ENCODE peak calls at places on chromosomes 2 and 18, in four cellular contexts. W is tibial artery, A is adrenal gland, J is mammary epithelial cell. S is an unnamed sample. For H3K4me1, the result is how much of the 10 kb centered on the place peaks cover.

GRCh38 chr2:8679827-8680731 is 1.8 kb upstream of the ID2 start:
- DNase-seq in W (peak), A (peak), J (no peak), S (no peak)

GRCh38 chr2:80238692-80239469 is 65.7 kb downstream of the LRRTM1 start:
- DNase-seq in W (no peak), A (peak), J (no peak), S (no peak)

GRCh38 chr18:54852780-54853675 is 24.8 kb downstream of the RAB27B start:
- DNase-seq in W (no peak), A (no peak), J (no peak), S (no peak)

GRCh38 chr2:134401789-134402188 is 147.9 kb downstream of the MGAT5 start:
- DNase-seq in W (peak), A (no peak), J (no peak), S (no peak)

GRCh38 chr18:22504665-22505064 is 87.0 kb upstream of the CTAGE1 start:
- DNase-seq in W (no peak), A (no peak), J (peak), S (peak)

GRCh38 chr2:40161986-40162385 is 289.9 kb downstream of the SLC8A1 start:
- DNase-seq in W (no peak), A (no peak), J (no peak), S (no peak)

GRCh38 chr2:194003911-194004310 is 1653.1 kb upstream of the SLC39A10 start:
- DNase-seq in W (no peak), A (no peak), J (peak), S (peak)

GRCh38 chr2:96506016-96506906 is 1.1 kb upstream of the NEURL3 start:
- DNase-seq in W (no peak), A (no peak), J (no peak), S (no peak)

GRCh38 chr2:74328573-74328972 is 14.6 kb downstream of the SLC4A5 start:
- DNase-seq in W (no peak), A (no peak), J (no peak), S (no peak)

GRCh38 chr2:152874955-152875354 is 156.5 kb downstream of the ARL6IP6 start:
- DNase-seq in W (no peak), A (no peak), J (peak), S (peak)

GRCh38 chr18:59021500-59021899 is 118.2 kb upstream of the SEC11C start:
- DNase-seq in W (no peak), A (peak), J (no peak), S (no peak)

GRCh38 chr18:22829781-22830180 is 103.3 kb upstream of the RBBP8 start:
- DNase-seq in W (no peak), A (no peak), J (peak), S (no peak)

GRCh38 chr2:222760301-222760897 is 88.9 kb downstream of the MOGAT1 start:
- DNase-seq in W (no peak), A (no peak), J (no peak), S (no peak)

GRCh38 chr2:112670521-112671022 is 24.8 kb downstream of the SLC20A1 start:
- DNase-seq in W (no peak), A (no peak), J (no peak), S (no peak)

GRCh38 chr2:170887496-170888265 is 41.4 kb upstream of the GORASP2 start:
- DNase-seq in W (no peak), A (no peak), J (no peak), S (no peak)

GRCh38 chr2:106847366-106847765 is 38.6 kb downstream of the ST6GAL2 start:
- DNase-seq in W (no peak), A (no peak), J (no peak), S (no peak)

GRCh38 chr2:152434395-152435182 is 99.6 kb downstream of the FMNL2 start:
- DNase-seq in W (no peak), A (no peak), J (no peak), S (no peak)

GRCh38 chr2:60313470-60314172 is 239.8 kb downstream of the BCL11A start:
- DNase-seq in W (no peak), A (no peak), J (no peak), S (no peak)

GRCh38 chr2:129277611-129278010 is 701.9 kb upstream of the RAB6C start:
- DNase-seq in W (no peak), A (no peak), J (no peak), S (peak)

GRCh38 chr18:46883180-46883579 is 34.1 kb downstream of the PIAS2 start:
- DNase-seq in W (no peak), A (no peak), J (no peak), S (no peak)

GRCh38 chr2:187299122-187299906 is 148.7 kb downstream of the CALCRL start:
- DNase-seq in W (no peak), A (no peak), J (no peak), S (no peak)

GRCh38 chr18:58363767-58364540 is 264.9 kb downstream of the ALPK2 start:
- DNase-seq in W (no peak), A (no peak), J (peak), S (peak)

GRCh38 chr2:109644571-109645275 is 30.6 kb downstream of the SOWAHC start:
- DNase-seq in W (no peak), A (no peak), J (no peak), S (no peak)

GRCh38 chr2:32235315-32235714 is 29.4 kb downstream of the NLRC4 start:
- DNase-seq in W (no peak), A (no peak), J (peak), S (peak)

GRCh38 chr2:65349863-65350262 is 82.5 kb downstream of the SPRED2 start:
- DNase-seq in W (peak), A (no peak), J (peak), S (peak)

GRCh38 chr2:216927163-216927562 is 67.3 kb upstream of the TNP1 start:
- DNase-seq in W (no peak), A (no peak), J (no peak), S (no peak)

GRCh38 chr2:130726614-130727180 is 2.2 kb upstream of the GPR148 start:
- DNase-seq in W (no peak), A (no peak), J (no peak), S (no peak)

GRCh38 chr2:238894950-238895298 is 47.0 kb downstream of the TWIST2 start:
- DNase-seq in W (no peak), A (no peak), J (no peak), S (no peak)

GRCh38 chr2:230000118-230000841 is 68.4 kb downstream of the SLC16A14 start:
- DNase-seq in W (no peak), A (no peak), J (no peak), S (no peak)

GRCh38 chr2:37593694-37594093 is 77.7 kb downstream of the CDC42EP3 start:
- DNase-seq in W (no peak), A (no peak), J (no peak), S (no peak)

GRCh38 chr2:240626531-240627300 is 1.4 kb downstream of the GPR35 start:
- DNase-seq in W (peak), A (no peak), J (no peak), S (no peak)

DNA sequence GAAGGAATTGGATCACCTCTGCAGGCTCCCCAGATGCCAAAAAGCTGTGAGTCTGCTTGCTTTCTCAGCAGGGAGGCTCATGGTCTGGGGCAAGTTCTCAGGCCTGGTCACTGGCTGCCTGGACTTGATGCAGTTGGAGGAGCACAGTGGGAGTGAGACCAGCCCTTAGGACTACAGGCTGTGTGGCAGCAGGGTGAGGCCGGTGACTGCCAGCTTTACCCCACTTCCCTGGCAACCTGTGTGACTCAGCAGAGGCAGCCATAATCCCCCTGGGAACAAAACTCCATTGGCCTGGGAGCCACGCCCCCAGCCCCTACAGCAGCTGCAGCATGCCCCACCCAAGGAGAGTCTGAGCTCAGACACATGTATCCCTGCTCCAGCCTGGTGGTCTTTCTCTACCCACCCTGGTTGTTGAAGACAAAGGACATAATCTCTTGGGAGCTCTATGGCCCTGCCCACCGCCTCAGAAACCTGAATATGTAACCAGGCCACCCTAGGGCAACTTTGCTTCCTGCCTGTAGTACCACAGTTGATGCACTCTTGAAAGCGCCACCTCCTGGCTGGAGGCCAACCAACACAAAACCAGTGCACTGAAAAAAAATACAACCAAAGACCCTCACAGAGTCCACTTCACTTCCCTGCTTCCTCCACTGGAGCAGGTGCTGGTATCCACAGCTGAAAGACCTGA is 106.8 kb upstream of the SPATS2L start:
- DNase-seq in W (no peak), A (no peak), J (peak), S (no peak)
- TF ChIP-seq CTCF in W (no peak), A (no peak), J (no peak), S (no peak)

GRCh38 chr2:27885656-27886055 is 4.5 kb downstream of the RBKS start:
- DNase-seq in W (no peak), A (no peak), J (no peak), S (no peak)
- H3K27ac ChIP-seq in W (peak), A (peak), J (peak), S (no peak)

DNA sequence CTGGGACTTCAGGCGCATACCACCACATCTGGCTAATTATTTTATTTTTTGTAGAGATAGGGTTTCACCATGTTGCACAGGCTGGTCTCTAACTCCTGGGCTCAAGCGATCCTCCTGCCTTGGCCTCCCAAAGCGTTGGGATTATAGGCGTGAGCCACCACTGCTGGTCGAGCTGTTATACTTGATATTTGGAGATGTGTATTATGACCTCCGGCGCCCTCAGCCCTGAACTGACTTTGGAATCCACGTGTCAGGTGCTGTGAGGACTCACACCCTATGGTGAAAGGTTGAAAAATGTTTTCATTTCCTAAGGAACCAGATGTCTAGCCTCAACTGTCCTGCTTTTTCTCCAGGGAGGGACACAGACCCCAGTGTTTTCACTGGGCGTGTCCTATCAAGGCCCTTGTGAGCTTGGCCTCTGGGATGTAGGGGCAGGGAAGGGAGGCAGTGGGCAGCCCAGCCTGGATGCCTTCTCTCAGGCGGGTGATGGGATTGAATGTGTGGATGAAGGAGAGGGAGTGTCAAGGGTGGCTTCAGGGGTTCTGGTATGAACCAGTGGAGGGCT is 56.4 kb upstream of the HAAO start:
- DNase-seq in W (peak), A (no peak), J (no peak), S (no peak)
- H3K4me1 ChIP-seq in W (half or more), A (under half), J (under half), S (under half)

DNA sequence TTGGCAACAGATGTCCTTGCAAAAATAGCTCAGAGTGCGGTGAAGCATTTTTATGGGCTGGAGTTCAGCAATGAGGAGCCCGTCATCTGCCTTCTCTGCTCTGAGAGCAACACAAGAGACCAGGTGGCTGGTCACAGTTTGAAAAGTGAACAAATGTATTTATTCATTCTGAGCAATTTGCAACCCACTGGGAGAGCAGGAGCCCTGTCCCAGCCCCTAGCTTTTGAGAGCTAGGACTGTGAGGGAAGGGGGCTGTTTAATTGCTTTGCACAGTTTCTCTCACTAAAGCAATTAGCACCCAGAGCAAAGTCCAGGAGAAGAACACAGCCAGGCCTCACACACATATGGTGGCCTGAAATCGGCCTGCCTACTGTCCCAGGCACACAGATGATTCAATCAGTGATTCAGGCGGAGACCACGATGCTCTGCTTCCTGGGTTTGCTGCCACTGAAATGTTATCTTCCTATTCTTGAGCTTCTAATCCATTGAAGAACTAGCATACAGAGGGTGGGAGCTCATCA is 646.1 kb upstream of the ACVR2A start:
- DNase-seq in W (no peak), A (no peak), J (no peak), S (no peak)
- TF ChIP-seq CTCF in W (no peak), A (no peak), J (no peak), S (no peak)

GRCh38 chr18:70372450-70373061 is 83.7 kb downstream of the SOCS6 start:
- DNase-seq in W (no peak), A (no peak), J (no peak), S (no peak)

GRCh38 chr18:70368903-70369302 is 80.1 kb downstream of the SOCS6 start:
- DNase-seq in W (no peak), A (no peak), J (peak), S (no peak)

GRCh38 chr18:70371908-70372307 is 83.1 kb downstream of the SOCS6 start:
- DNase-seq in W (no peak), A (no peak), J (no peak), S (no peak)

GRCh38 chr18:70373062-70373519 is 84.2 kb downstream of the SOCS6 start:
- DNase-seq in W (no peak), A (no peak), J (peak), S (peak)

DNA sequence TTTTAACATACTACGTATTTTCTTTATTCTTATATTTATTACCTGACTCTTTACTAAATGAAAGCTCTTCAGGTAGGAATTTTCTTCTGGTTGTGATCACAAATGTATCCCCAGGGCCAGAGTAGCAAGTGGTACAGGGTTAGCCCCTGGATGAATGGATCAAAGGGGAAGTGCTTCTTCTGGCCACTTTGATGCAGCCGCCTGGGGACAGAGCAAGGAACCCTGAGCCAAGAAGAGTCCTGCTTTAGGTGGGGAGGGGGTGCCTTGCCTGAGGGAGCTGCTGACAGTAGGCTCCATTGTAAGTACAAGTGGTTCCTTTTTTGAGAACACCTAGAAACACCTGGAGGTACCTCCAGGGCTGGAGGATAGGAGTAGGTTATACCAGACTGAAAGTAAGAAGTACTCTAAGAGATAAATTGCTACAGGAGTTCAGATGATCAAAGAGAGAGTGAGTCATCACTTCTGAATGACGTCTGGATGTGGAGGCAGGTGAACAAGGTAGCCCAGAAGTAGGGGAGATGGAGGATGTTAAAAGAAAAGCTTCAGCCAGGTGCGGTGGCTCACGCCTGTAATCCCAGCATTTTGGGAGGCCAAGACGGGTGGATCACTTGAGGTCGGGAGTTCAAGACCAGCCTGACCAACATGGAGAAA is 82.4 kb downstream of the SOCS6 start:
- DNase-seq in W (no peak), A (no peak), J (peak), S (peak)
- H3K27ac ChIP-seq in W (no peak), A (no peak), J (peak), S (peak)

GRCh38 chr2:11338580-11338979 is 5.9 kb downstream of the ROCK2 start:
- DNase-seq in W (no peak), A (no peak), J (no peak), S (no peak)
- H3K4me1 ChIP-seq in W (under half), A (under half), J (under half), S (under half)